ENCODE peak calls at places on chromosome 20, in seven cellular contexts. P is cardiac muscle cell, H is PC-9, F is AG10803, T is pancreas, Q is HL-60, D is hepatocyte. B is an unnamed sample.

GRCh38 chr20:38728237-38728761 is 4.0 kb downstream of the SLC32A1 start:
- DNase-seq in D (no peak), F (no peak), H (no peak), Q (no peak), P (no peak), T (no peak), B (no peak)

GRCh38 chr20:20019123-20019522 is 2.0 kb downstream of the NAA20 start:
- DNase-seq in Q (no peak), D (no peak), F (no peak), H (peak), T (no peak), P (no peak), B (no peak)

GRCh38 chr20:11012975-11013374 is 339.2 kb upstream of the JAG1 start:
- DNase-seq in D (no peak), Q (no peak), P (no peak), H (no peak), F (peak), T (no peak), B (peak)

GRCh38 chr20:22374678-22375590 is 209.4 kb downstream of the FOXA2 start:
- DNase-seq in D (no peak), Q (no peak), H (peak), F (peak), T (no peak), P (no peak), B (peak)

GRCh38 chr20:3543901-3544507 is 73.2 kb downstream of the ATRN start:
- DNase-seq in H (peak), Q (no peak), P (no peak), T (no peak), F (peak), D (peak), B (peak)

GRCh38 chr20:20367681-20368413 is at the start of gene INSM1:
- DNase-seq in P (no peak), F (no peak), T (no peak), Q (no peak), H (no peak), D (no peak), B (no peak)

GRCh38 chr20:23106271-23106851 is 20.2 kb upstream of the CD93 start:
- DNase-seq in P (no peak), F (no peak), T (no peak), H (no peak), Q (peak), D (no peak), B (peak)

GRCh38 chr20:63877755-63878470 is 12.8 kb downstream of the TPD52L2 start:
- DNase-seq in H (no peak), D (no peak), Q (no peak), T (no peak), F (no peak), P (no peak), B (no peak)

GRCh38 chr20:56422131-56422823 is 10.2 kb downstream of the CASS4 start:
- DNase-seq in T (no peak), P (no peak), Q (peak), F (peak), D (no peak), H (peak), B (peak)

DNA sequence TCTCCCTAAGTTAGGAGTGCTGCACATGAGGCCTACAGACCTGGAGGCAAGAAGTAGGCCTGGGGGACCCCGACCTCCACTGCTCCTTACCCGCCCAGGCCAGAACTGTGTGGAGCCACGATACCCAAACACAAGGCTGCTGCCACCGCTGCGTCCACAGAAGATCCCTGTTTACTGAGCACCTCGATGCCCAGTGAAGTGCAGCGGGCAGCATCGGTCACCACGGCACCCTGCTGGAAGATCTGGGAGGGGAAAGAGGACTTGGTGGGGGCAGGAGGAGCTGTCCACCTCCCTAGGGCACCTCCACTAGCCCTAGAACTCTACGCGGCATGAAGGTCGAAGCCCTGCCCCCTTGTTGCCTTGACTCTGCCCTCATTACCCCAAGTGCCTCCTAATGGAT is 9.9 kb downstream of the GGT7 start:
- DNase-seq in T (no peak), D (no peak), Q (no peak), H (no peak), F (no peak), P (no peak), B (no peak)
- H3K4me3 ChIP-seq in T (no peak), D (no peak), Q (no peak), H (no peak), F (no peak), P (no peak), B (no peak)

GRCh38 chr20:46058656-46059281 is 29.8 kb downstream of the SLC12A5 start:
- DNase-seq in F (no peak), Q (peak), T (no peak), H (no peak), D (peak), P (peak), B (no peak)
- TF ChIP-seq CTCF in F (no peak), Q (no peak), T (no peak), H (no peak), D (no peak), P (no peak), B (no peak)

DNA sequence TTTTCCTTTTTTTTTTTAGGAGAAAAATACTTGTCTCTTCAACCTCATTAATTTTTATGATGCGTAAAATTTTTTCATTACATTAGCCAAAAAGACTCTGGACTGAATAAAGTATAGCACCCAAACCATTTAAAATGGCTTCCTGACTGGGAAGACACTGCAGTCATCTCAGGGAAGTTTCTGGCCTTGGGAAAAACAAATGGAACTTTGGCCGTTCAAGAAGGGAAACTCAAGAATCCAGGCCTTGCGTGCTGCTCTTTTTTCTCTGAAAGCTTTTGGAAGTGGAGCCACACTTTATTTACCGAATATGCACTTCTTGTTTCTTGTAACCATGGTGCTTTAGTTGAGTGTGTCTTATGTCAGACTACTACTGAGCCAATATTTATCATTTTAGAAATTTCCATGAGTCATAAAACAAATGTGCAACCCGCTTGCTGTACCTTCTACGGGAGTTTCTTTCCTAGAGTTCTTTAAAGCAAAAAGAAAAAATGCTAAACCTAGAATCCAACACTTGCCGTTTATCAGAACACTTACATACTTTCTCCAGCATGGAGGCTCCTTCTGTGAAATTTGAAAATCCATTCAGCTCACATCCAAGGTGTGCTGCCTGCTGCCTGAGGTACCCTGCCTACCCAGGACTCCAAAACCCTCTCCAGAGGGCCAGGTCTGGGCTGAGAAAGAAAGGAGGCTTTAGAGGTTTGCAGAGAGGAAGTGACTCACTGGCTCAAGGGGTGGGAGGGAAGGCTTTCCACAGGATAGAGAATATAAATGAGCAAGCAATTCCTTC is 11.5 kb upstream of the DSTN start:
- DNase-seq in F (peak), T (no peak), P (no peak), D (peak), H (peak), Q (peak), B (peak)
- H3K4me3 ChIP-seq in F (peak), T (no peak), P (no peak), D (no peak), H (peak), Q (no peak), B (peak)

GRCh38 chr20:1809121-1809520 is 86.1 kb upstream of the SIRPA start:
- DNase-seq in F (peak), P (no peak), D (no peak), Q (no peak), T (no peak), H (peak), B (peak)

GRCh38 chr20:1810572-1810925 is 84.7 kb upstream of the SIRPA start:
- DNase-seq in F (no peak), P (no peak), Q (no peak), D (no peak), T (no peak), H (no peak), B (no peak)

GRCh38 chr20:1808101-1808500 is 87.1 kb upstream of the SIRPA start:
- DNase-seq in P (no peak), T (no peak), Q (no peak), H (no peak), D (no peak), F (no peak), B (no peak)

GRCh38 chr20:1810926-1811620 is 84.1 kb upstream of the SIRPA start:
- DNase-seq in P (no peak), H (no peak), T (no peak), D (no peak), Q (peak), F (peak), B (peak)

DNA sequence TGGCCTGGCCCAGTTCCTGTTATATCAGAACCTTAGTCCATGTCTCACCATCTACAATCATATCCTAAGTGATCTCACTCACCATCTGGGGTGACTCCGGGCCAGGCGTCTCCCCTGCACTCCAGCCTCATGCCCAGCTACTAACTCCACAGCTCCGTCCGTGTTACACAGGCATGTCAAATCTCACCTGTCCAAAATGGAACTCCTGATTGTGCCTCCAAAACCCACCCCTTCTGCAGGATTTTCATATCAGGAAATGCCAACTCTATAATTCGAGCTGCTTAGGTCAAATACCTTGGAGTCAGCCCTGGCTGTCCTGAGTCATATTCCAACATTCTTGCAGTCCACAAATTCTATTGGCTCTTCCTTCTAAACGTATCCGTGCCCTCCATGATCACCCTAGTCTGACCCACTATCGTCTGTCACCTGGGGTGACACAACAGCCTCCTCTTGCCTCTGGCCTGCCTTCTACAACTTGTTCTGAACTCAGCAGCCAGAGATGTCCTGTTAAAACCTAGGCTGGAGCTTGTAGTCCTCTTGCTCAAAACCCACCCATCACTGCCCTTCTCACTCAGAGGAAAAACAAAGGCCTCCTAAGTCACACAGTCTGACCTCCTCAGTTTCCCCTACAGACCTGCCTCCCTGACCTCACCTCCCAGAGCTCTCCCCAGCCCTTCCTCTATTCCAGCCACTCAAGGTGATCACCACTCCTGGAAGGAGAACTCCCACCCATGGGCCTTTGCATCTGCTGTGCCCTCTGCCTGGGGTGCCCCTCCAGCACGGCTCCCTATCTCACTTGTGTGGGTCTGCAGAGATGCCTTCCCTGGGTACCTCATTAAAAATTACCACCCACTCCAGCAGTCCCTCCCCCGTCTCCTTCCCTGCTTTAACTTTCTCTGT is 85.3 kb upstream of the SIRPA start:
- DNase-seq in H (peak), Q (no peak), D (no peak), T (no peak), P (no peak), F (peak), B (no peak)
- TF ChIP-seq CTCF in H (no peak), Q (no peak), D (no peak), T (no peak), P (no peak), F (no peak), B (no peak)

DNA sequence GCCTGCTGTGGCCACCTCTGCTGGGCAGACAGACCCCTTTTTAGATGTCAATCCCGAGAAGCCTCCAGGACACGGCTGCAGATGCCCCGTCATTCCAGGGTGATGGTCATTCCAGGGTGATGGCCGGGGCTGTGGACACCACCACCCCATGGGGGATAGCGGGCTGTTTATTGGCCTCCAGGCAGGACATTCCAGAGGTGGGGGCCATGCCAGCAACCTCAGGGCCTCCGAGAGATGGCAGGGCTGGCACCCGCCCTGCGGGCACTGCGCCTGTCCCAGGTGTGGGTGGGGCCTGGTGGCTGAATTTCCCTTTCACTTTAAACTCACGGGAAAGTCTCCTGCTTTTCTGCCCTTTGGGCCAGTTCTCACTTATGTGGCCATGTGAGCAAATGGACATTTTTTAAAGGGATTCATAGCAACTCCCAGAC is 14.5 kb downstream of the COL9A3 start:
- DNase-seq in F (no peak), T (peak), D (no peak), H (peak), P (no peak), Q (no peak), B (no peak)
- H3K4me3 ChIP-seq in F (no peak), T (no peak), D (no peak), H (peak), P (no peak), Q (no peak), B (no peak)